ENCODE peak calls at places on chromosomes 12 and 14, in six cellular contexts. One of them, this sample, is unnamed.

GRCh38 chr12:75854681-75855309 is 176.8 kb downstream of the PHLDA1 start:
- DNase-seq in adrenal gland: no peak
- DNase-seq in HCT116: no peak
- DNase-seq in spleen: no peak
- DNase-seq in uterus: no peak
- DNase-seq in right lobe of liver: no peak
- DNase-seq in this sample: no peak

GRCh38 chr12:52964556-52965336 is 15.8 kb downstream of the KRT18 start:
- DNase-seq in adrenal gland: no peak
- DNase-seq in HCT116: no peak
- DNase-seq in spleen: no peak
- DNase-seq in uterus: no peak
- DNase-seq in right lobe of liver: no peak
- DNase-seq in this sample: no peak

GRCh38 chr14:104333903-104334811 is 195.8 kb downstream of the KIF26A start:
- DNase-seq in adrenal gland: peak
- DNase-seq in HCT116: no peak
- DNase-seq in spleen: peak
- DNase-seq in uterus: no peak
- DNase-seq in right lobe of liver: peak
- DNase-seq in this sample: no peak

GRCh38 chr12:132308311-132309161 is 20.9 kb downstream of the GALNT9 start:
- DNase-seq in adrenal gland: no peak
- DNase-seq in HCT116: no peak
- DNase-seq in spleen: peak
- DNase-seq in uterus: no peak
- DNase-seq in right lobe of liver: no peak
- DNase-seq in this sample: no peak

GRCh38 chr12:23197266-23197665 is 572.3 kb downstream of the ETNK1 start:
- DNase-seq in adrenal gland: no peak
- DNase-seq in HCT116: no peak
- DNase-seq in spleen: no peak
- DNase-seq in uterus: no peak
- DNase-seq in right lobe of liver: no peak
- DNase-seq in this sample: no peak

GRCh38 chr14:58479975-58480374 is 52.5 kb downstream of the KIAA0586 start:
- DNase-seq in adrenal gland: no peak
- DNase-seq in HCT116: no peak
- DNase-seq in spleen: no peak
- DNase-seq in uterus: no peak
- DNase-seq in right lobe of liver: no peak
- DNase-seq in this sample: no peak

GRCh38 chr12:27467641-27468040 is 21.1 kb downstream of the SMCO2 start:
- DNase-seq in adrenal gland: no peak
- DNase-seq in HCT116: no peak
- DNase-seq in spleen: no peak
- DNase-seq in uterus: no peak
- DNase-seq in right lobe of liver: no peak
- DNase-seq in this sample: no peak

GRCh38 chr14:38389666-38390065 is 133.8 kb upstream of the CLEC14A start:
- DNase-seq in adrenal gland: no peak
- DNase-seq in HCT116: no peak
- DNase-seq in spleen: no peak
- DNase-seq in uterus: no peak
- DNase-seq in right lobe of liver: no peak
- DNase-seq in this sample: no peak

GRCh38 chr12:40105515-40106201 is at the start of gene SLC2A13:
- DNase-seq in adrenal gland: peak
- DNase-seq in HCT116: peak
- DNase-seq in spleen: peak
- DNase-seq in uterus: peak
- DNase-seq in right lobe of liver: peak
- DNase-seq in this sample: peak

GRCh38 chr12:112380663-112381420 is 1.4 kb downstream of the HECTD4 start:
- DNase-seq in adrenal gland: no peak
- DNase-seq in HCT116: no peak
- DNase-seq in spleen: peak
- DNase-seq in uterus: no peak
- DNase-seq in right lobe of liver: no peak
- DNase-seq in this sample: no peak

GRCh38 chr12:55899035-55899434 is 28.7 kb downstream of the PYM1 start:
- DNase-seq in adrenal gland: no peak
- DNase-seq in HCT116: no peak
- DNase-seq in spleen: no peak
- DNase-seq in uterus: no peak
- DNase-seq in right lobe of liver: no peak
- DNase-seq in this sample: no peak

GRCh38 chr12:76519538-76519937 is 40.0 kb downstream of the OSBPL8 start:
- DNase-seq in adrenal gland: no peak
- DNase-seq in HCT116: no peak
- DNase-seq in spleen: no peak
- DNase-seq in uterus: no peak
- DNase-seq in right lobe of liver: no peak
- DNase-seq in this sample: no peak

GRCh38 chr12:27974735-27975221 is 2.2 kb upstream of the PTHLH start:
- DNase-seq in adrenal gland: no peak
- DNase-seq in HCT116: no peak
- DNase-seq in spleen: no peak
- DNase-seq in uterus: no peak
- DNase-seq in right lobe of liver: no peak
- DNase-seq in this sample: no peak

GRCh38 chr12:107990325-107990724 is 138.8 kb upstream of the WSCD2 start:
- DNase-seq in adrenal gland: peak
- DNase-seq in HCT116: peak
- DNase-seq in spleen: no peak
- DNase-seq in uterus: peak
- DNase-seq in right lobe of liver: peak
- DNase-seq in this sample: peak

GRCh38 chr14:74569826-74570591 is 42.0 kb downstream of the LTBP2 start:
- DNase-seq in adrenal gland: no peak
- DNase-seq in HCT116: no peak
- DNase-seq in spleen: peak
- DNase-seq in uterus: no peak
- DNase-seq in right lobe of liver: no peak
- DNase-seq in this sample: no peak

GRCh38 chr12:92574046-92574783 is 128.6 kb upstream of the PLEKHG7 start:
- DNase-seq in adrenal gland: no peak
- DNase-seq in HCT116: peak
- DNase-seq in spleen: no peak
- DNase-seq in uterus: no peak
- DNase-seq in right lobe of liver: peak
- DNase-seq in this sample: peak

GRCh38 chr12:75599061-75599460 is 87.7 kb upstream of the KRR1 start:
- DNase-seq in adrenal gland: no peak
- DNase-seq in HCT116: no peak
- DNase-seq in spleen: no peak
- DNase-seq in uterus: no peak
- DNase-seq in right lobe of liver: no peak
- DNase-seq in this sample: no peak

GRCh38 chr14:53227154-53227718 is 74.1 kb upstream of the DDHD1 start:
- DNase-seq in adrenal gland: no peak
- DNase-seq in HCT116: no peak
- DNase-seq in spleen: no peak
- DNase-seq in uterus: no peak
- DNase-seq in right lobe of liver: no peak
- DNase-seq in this sample: no peak
- TF ChIP-seq POLR2A in adrenal gland: no peak
- TF ChIP-seq POLR2A in HCT116: no peak
- TF ChIP-seq POLR2A in spleen: no peak
- TF ChIP-seq POLR2A in uterus: no peak
- TF ChIP-seq POLR2A in right lobe of liver: no peak
- TF ChIP-seq POLR2A in this sample: no peak

GRCh38 chr12:104890463-104891096 is 67.5 kb downstream of the SLC41A2 start:
- DNase-seq in adrenal gland: no peak
- DNase-seq in HCT116: no peak
- DNase-seq in spleen: no peak
- DNase-seq in uterus: no peak
- DNase-seq in right lobe of liver: no peak
- DNase-seq in this sample: no peak
- H3K27ac ChIP-seq in adrenal gland: no peak
- H3K27ac ChIP-seq in HCT116: no peak
- H3K27ac ChIP-seq in spleen: no peak
- H3K27ac ChIP-seq in uterus: no peak
- H3K27ac ChIP-seq in right lobe of liver: no peak
- H3K27ac ChIP-seq in this sample: no peak

GRCh38 chr14:81400202-81400678 is at the start of gene STON2:
- DNase-seq in adrenal gland: peak
- DNase-seq in HCT116: peak
- DNase-seq in spleen: no peak
- DNase-seq in uterus: no peak
- DNase-seq in right lobe of liver: no peak
- DNase-seq in this sample: no peak
- TF ChIP-seq POLR2A in adrenal gland: no peak
- TF ChIP-seq POLR2A in HCT116: no peak
- TF ChIP-seq POLR2A in spleen: no peak
- TF ChIP-seq POLR2A in uterus: no peak
- TF ChIP-seq POLR2A in right lobe of liver: no peak
- TF ChIP-seq POLR2A in this sample: no peak

DNA sequence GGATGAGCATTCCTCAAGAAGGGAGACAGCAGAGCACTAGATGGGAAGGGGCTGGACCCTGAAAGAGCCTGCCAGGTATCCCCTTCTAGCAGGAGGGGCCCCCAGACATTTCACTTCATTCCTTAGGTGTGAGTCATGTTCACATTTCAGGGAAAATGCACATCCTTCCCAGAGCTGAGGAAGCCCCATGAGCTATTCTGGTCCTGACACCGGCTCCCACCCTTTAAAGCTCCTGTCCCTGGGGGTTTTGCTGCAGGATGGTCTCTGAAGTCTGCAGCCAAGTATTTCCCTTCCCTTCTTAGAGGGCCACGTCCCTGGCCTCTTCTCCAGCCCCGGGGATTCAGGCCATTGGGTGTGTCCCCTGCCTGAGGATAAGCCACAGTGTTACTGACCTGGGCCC is 267.0 kb downstream of the CACNA1C start:
- DNase-seq in adrenal gland: no peak
- DNase-seq in HCT116: no peak
- DNase-seq in spleen: no peak
- DNase-seq in uterus: no peak
- DNase-seq in right lobe of liver: no peak
- DNase-seq in this sample: no peak
- H3K27ac ChIP-seq in adrenal gland: no peak
- H3K27ac ChIP-seq in HCT116: no peak
- H3K27ac ChIP-seq in spleen: no peak
- H3K27ac ChIP-seq in uterus: peak
- H3K27ac ChIP-seq in right lobe of liver: no peak
- H3K27ac ChIP-seq in this sample: no peak

GRCh38 chr12:66964629-66965028 is 285.8 kb upstream of the GRIP1 start:
- DNase-seq in adrenal gland: no peak
- DNase-seq in HCT116: no peak
- DNase-seq in spleen: no peak
- DNase-seq in uterus: no peak
- DNase-seq in right lobe of liver: no peak
- DNase-seq in this sample: no peak
- TF ChIP-seq POLR2A in adrenal gland: no peak
- TF ChIP-seq POLR2A in HCT116: no peak
- TF ChIP-seq POLR2A in spleen: no peak
- TF ChIP-seq POLR2A in uterus: no peak
- TF ChIP-seq POLR2A in right lobe of liver: no peak
- TF ChIP-seq POLR2A in this sample: no peak

DNA sequence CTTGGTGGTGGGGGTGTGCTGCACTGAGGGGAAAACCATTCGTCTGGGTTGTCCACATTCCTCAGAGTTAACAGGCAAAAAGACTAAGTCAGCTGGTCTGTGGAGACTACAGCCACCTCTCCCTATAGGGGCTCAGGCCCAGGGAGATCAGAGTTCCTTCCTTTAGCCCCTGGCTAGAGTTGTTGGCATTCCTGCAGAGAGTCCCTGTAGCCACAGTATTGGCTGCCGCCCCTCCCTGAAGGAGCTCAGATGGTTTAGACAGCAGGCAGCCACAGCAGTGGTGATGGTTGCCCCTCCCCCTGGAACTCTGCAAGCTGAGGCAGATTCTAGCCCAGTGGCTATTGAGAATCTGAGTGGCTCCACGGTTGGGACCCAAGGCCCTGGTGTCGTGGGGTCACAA is 1072.5 kb upstream of the ATXN7L3B start:
- DNase-seq in adrenal gland: no peak
- DNase-seq in HCT116: no peak
- DNase-seq in spleen: no peak
- DNase-seq in uterus: no peak
- DNase-seq in right lobe of liver: no peak
- DNase-seq in this sample: no peak
- H3K27ac ChIP-seq in adrenal gland: no peak
- H3K27ac ChIP-seq in HCT116: no peak
- H3K27ac ChIP-seq in spleen: no peak
- H3K27ac ChIP-seq in uterus: no peak
- H3K27ac ChIP-seq in right lobe of liver: no peak
- H3K27ac ChIP-seq in this sample: no peak

DNA sequence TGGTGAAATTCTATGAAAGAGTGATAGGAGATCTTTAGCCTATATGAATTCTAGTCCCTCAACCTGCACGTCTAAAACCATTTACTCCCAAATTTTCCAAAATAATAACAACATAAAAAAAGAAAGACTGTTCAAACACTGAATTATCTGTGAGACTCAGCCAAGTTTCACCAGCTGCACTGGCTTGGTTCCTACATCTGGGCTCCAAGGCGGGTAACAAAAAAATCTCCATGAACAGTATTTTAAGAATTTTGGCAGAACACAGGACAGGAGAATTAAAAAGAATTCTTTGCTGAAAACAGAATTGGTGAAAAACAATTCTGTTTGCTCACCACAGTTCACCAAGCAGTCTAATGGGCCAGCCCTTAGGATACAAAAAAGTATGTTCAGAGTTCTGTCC is 536.8 kb upstream of the ATP2B1 start:
- DNase-seq in adrenal gland: no peak
- DNase-seq in HCT116: no peak
- DNase-seq in spleen: no peak
- DNase-seq in uterus: no peak
- DNase-seq in right lobe of liver: no peak
- DNase-seq in this sample: no peak
- TF ChIP-seq POLR2A in adrenal gland: no peak
- TF ChIP-seq POLR2A in HCT116: no peak
- TF ChIP-seq POLR2A in spleen: no peak
- TF ChIP-seq POLR2A in uterus: no peak
- TF ChIP-seq POLR2A in right lobe of liver: no peak
- TF ChIP-seq POLR2A in this sample: no peak

DNA sequence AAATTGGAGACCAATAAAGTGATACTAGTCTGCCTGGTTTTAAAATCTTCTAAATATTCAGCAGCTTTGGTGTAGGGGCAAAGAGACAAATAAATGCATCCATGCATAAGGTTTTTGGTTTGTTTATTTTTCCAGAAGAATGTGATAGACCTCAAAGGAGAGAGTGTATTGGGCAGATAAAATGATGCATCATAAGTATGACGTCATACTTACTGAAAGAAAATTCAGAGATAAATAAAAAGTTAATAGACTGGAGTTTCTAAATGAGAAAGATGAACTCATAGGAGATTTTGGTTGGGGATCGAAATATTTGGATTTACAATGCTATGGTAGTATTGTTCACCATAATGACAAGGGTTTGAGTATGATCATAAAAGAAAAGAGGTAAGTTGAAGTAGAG is 10.2 kb downstream of the SYT10 start:
- DNase-seq in adrenal gland: no peak
- DNase-seq in HCT116: no peak
- DNase-seq in spleen: no peak
- DNase-seq in uterus: no peak
- DNase-seq in right lobe of liver: no peak
- DNase-seq in this sample: no peak
- H3K27ac ChIP-seq in adrenal gland: no peak
- H3K27ac ChIP-seq in HCT116: no peak
- H3K27ac ChIP-seq in spleen: no peak
- H3K27ac ChIP-seq in uterus: no peak
- H3K27ac ChIP-seq in right lobe of liver: no peak
- H3K27ac ChIP-seq in this sample: no peak

GRCh38 chr12:123064356-123064755 is 83.9 kb downstream of the ARL6IP4 start:
- DNase-seq in adrenal gland: peak
- DNase-seq in HCT116: no peak
- DNase-seq in spleen: no peak
- DNase-seq in uterus: peak
- DNase-seq in right lobe of liver: peak
- DNase-seq in this sample: no peak
- TF ChIP-seq POLR2A in adrenal gland: no peak
- TF ChIP-seq POLR2A in HCT116: no peak
- TF ChIP-seq POLR2A in spleen: no peak
- TF ChIP-seq POLR2A in uterus: no peak
- TF ChIP-seq POLR2A in right lobe of liver: no peak
- TF ChIP-seq POLR2A in this sample: no peak